ENCODE peak calls at places on chromosomes 1 and 21, in four cellular contexts. G, D, B and Y are unnamed samples.

GRCh38 chr1:172951728-172952365 is 98.9 kb downstream of the TNFSF18 start:
- DNase-seq in B (no peak), D (no peak), G (no peak), Y (no peak)

GRCh38 chr1:168145184-168146159 is 8.7 kb upstream of the GPR161 start:
- DNase-seq in D (peak; percentile 75), B (peak; percentile 94), G (peak; percentile 52), Y (peak; percentile 96)

GRCh38 chr1:20494609-20495311 is 8.8 kb upstream of the CAMK2N1 start:
- DNase-seq in B (no peak), G (no peak), D (no peak), Y (no peak)

GRCh38 chr1:206969090-206969489 is 1.2 kb downstream of the FCAMR start:
- DNase-seq in G (no peak), D (no peak), B (no peak), Y (no peak)

GRCh38 chr1:85264150-85264549 is 4.7 kb upstream of the C1orf52 start:
- DNase-seq in G (no peak), D (no peak), B (no peak), Y (no peak)

GRCh38 chr1:91827094-91828006 is 58.6 kb downstream of the TGFBR3 start:
- DNase-seq in D (peak; percentile 99), B (no peak), G (no peak), Y (no peak)

GRCh38 chr1:1891349-1892078 is 627 bp upstream of the GNB1 start:
- DNase-seq in G (no peak), B (peak; percentile 98), D (peak; percentile 42), Y (peak; percentile 60)

GRCh38 chr1:58895559-58896135 is 111.8 kb upstream of the JUN start:
- DNase-seq in D (no peak), B (no peak), G (no peak), Y (no peak)

GRCh38 chr1:112698366-112699310 is 8.3 kb downstream of the RHOC start:
- DNase-seq in B (peak; percentile 75), D (peak; percentile 90), G (no peak), Y (no peak)

GRCh38 chr1:19648239-19648638 is 4.1 kb downstream of the NBL1 start:
- DNase-seq in B (no peak), G (no peak), D (no peak), Y (no peak)

GRCh38 chr1:214416417-214417212 is 134.8 kb downstream of the PTPN14 start:
- DNase-seq in B (no peak), G (no peak), D (no peak), Y (no peak)

GRCh38 chr1:58011978-58012377 is 534.5 kb downstream of the OMA1 start:
- DNase-seq in D (no peak), B (no peak), G (no peak), Y (no peak)

GRCh38 chr1:108645479-108646184 is 15.3 kb downstream of the HENMT1 start:
- DNase-seq in G (no peak), B (peak; percentile 44), D (no peak), Y (no peak)

GRCh38 chr1:25691211-25691610 is 74.6 kb downstream of the MAN1C1 start:
- DNase-seq in G (no peak), B (no peak), D (no peak), Y (no peak)

GRCh38 chr1:210072129-210072528 is 134.1 kb downstream of the SYT14 start:
- DNase-seq in D (no peak), G (no peak), B (no peak), Y (no peak)

GRCh38 chr1:15714438-15715136 is 21.5 kb upstream of the SLC25A34 start:
- DNase-seq in B (no peak), D (no peak), G (no peak), Y (no peak)

GRCh38 chr1:247548092-247548491 is 842 bp upstream of the GCSAML start:
- DNase-seq in D (no peak), B (peak; percentile 44), G (no peak), Y (no peak)

GRCh38 chr1:76835203-76835602 is 32.1 kb upstream of the ST6GALNAC5 start:
- DNase-seq in B (no peak), D (no peak), G (no peak), Y (no peak)

GRCh38 chr1:162690672-162691434 is 58.6 kb downstream of the DDR2 start:
- DNase-seq in D (no peak), G (no peak), B (peak; percentile 15), Y (no peak)

GRCh38 chr1:92837062-92837461 is 5.2 kb downstream of the RPL5 start:
- DNase-seq in D (no peak), B (no peak), G (no peak), Y (no peak)

GRCh38 chr1:49190138-49190537 is 413.4 kb upstream of the BEND5 start:
- DNase-seq in G (no peak), D (no peak), B (no peak), Y (no peak)

GRCh38 chr1:103160281-103160680 is 52.0 kb upstream of the COL11A1 start:
- DNase-seq in G (no peak), B (no peak), D (no peak), Y (no peak)

GRCh38 chr1:16226495-16227179 is 10.3 kb downstream of the CPLANE2 start:
- DNase-seq in D (no peak), B (no peak), G (no peak), Y (no peak)

GRCh38 chr1:184905601-184906322 is 68.5 kb downstream of the NIBAN1 start:
- DNase-seq in G (no peak), B (no peak), D (peak; percentile 23), Y (no peak)

GRCh38 chr1:76425843-76426145 is 351.2 kb downstream of the ST6GALNAC3 start:
- DNase-seq in B (no peak), G (no peak), D (no peak), Y (no peak)

GRCh38 chr1:21034725-21035628 is 141.7 kb downstream of the EIF4G3 start:
- DNase-seq in G (no peak), B (no peak), D (no peak), Y (no peak)

GRCh38 chr1:17488977-17489739 is 49.7 kb upstream of the RCC2 start:
- DNase-seq in D (no peak), G (no peak), B (peak; percentile 66), Y (no peak)

GRCh38 chr1:7658127-7658498 is 113.0 kb upstream of the VAMP3 start:
- DNase-seq in D (no peak), G (no peak), B (no peak), Y (no peak)

GRCh38 chr1:219367496-219367895 is 193.8 kb downstream of the LYPLAL1 start:
- DNase-seq in D (no peak), G (no peak), B (no peak), Y (no peak)

GRCh38 chr1:29133861-29134694 is 10.4 kb upstream of the TMEM200B start:
- DNase-seq in B (no peak), D (no peak), G (no peak), Y (no peak)

GRCh38 chr21:45792682-45793383 is 149.3 kb downstream of the PCBP3 start:
- DNase-seq in D (no peak), G (no peak), B (peak; percentile 6), Y (no peak)

GRCh38 chr1:41876533-41877445 is 41.9 kb downstream of the HIVEP3 start:
- DNase-seq in D (no peak), G (no peak), B (no peak), Y (no peak)

GRCh38 chr1:229169399-229169798 is 101.5 kb upstream of the RAB4A start:
- DNase-seq in G (no peak), D (peak; percentile 63), B (no peak), Y (no peak)

GRCh38 chr1:62003777-62004176 is 190.9 kb upstream of the L1TD1 start:
- DNase-seq in G (no peak), D (no peak), B (no peak), Y (no peak)

GRCh38 chr1:162059721-162060120 is 9.8 kb upstream of the NOS1AP start:
- DNase-seq in G (no peak), B (no peak), D (no peak), Y (no peak)

GRCh38 chr1:152783095-152783494 is 3.0 kb upstream of the LCE1E start:
- DNase-seq in B (no peak), D (no peak), G (no peak), Y (no peak)

GRCh38 chr1:246794261-246795093 is 70.3 kb downstream of the SCCPDH start:
- DNase-seq in G (no peak), D (no peak), B (no peak), Y (no peak)

GRCh38 chr21:34583926-34584563 is 30.9 kb downstream of the RCAN1 start:
- DNase-seq in D (no peak), B (no peak), G (no peak), Y (no peak)

GRCh38 chr21:34580181-34580700 is 34.7 kb downstream of the RCAN1 start:
- DNase-seq in D (no peak), G (no peak), B (no peak), Y (no peak)

GRCh38 chr21:34579411-34579810 is 35.5 kb downstream of the RCAN1 start:
- DNase-seq in D (no peak), B (no peak), G (no peak), Y (no peak)

DNA sequence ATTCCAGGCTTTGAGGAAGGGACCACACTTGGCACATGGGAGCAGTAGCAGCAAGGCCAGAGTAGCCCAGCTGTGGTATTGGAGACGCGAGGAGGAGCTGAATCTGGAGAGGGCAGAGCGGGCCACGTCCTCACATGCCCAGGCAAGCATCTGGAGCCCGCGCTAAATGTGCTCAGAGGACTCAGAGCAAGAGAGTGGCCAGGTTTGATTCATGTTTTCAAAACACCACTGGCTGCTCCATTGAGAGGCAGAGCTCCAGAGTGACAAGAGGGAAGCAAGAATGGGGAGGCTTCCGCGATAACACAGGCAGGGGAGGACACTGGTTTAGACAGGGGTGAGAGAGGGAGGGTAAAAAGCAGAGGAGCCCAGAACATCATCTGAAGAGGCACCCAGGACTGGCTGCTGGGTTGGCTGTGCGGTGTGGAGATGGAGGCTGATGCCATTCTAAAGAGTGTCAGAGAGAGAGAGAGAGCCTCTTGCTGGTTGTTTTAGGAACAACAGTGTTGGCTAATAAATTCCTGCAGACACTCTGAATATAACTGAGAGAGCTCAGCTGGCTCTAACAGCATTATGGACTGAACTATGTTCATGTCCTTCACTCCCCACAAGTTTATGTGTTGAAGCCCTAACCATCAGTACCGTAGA is 32.3 kb downstream of the RCAN1 start:
- DNase-seq in G (no peak), D (peak; percentile 37), B (peak; percentile 38), Y (peak; percentile 61)
- TF ChIP-seq FOXK2 in G (no peak), D (no peak), B (no peak), Y (no peak)

GRCh38 chr21:27561116-27561515 is 594.2 kb upstream of the ADAMTS5 start:
- DNase-seq in B (no peak), D (no peak), G (no peak), Y (no peak)
- TF ChIP-seq BHLHE40 in B (no peak), D (no peak), G (no peak), Y (no peak)

GRCh38 chr1:178192686-178193085 is 98.8 kb downstream of the RASAL2 start:
- DNase-seq in B (no peak), D (no peak), G (no peak), Y (no peak)
- TF ChIP-seq TARDBP in B (no peak), D (no peak), G (no peak), Y (no peak)

DNA sequence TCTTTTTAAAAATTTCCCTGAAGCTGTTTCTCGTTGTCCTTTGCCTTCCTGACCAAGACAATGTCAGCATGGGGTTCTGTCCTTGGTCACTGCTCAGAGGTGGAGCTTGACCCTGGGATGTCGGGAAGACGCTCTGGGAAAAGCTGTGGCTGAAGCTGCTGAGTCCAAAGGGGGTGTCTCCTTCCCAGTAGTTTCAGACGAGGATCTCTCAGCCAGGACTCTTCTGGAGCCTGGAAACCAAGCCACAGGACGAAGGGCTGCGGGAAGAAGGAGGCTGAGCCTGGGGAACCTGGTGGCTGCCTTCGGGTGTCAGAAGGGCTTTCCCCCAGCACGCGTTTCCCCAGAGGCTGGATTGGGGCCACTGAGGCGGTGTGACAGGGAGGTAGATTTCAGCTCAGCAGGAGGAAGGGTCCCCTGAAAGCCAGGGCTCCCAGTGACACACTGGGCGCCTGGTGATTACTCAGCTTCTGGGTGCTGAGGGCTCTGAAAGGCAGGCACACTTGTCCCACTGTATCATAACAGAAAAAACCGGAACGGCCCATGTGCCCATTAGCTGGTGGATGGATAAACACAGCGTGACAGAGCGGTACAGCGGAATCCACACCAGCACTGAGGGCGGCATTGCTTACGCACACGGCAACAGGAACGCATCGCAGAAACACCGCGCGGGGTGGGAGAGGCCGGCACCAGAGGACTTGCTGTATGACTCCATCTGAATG is 5.0 kb upstream of the KRTAP12-1 start:
- DNase-seq in G (no peak), D (no peak), B (no peak), Y (no peak)
- TF ChIP-seq FOXK2 in G (no peak), D (no peak), B (no peak), Y (no peak)